ENCODE peak calls at places on chromosomes 2 and 18, in five cellular contexts. W is upper lobe of right lung, V is DND-41, C is psoas muscle, F is K562. G is an unnamed sample.

GRCh38 chr2:41930807-41931566 is 116.8 kb upstream of the PKDCC start:
- DNase-seq in W (no peak), V (no peak), C (peak; percentile 43), F (no peak), G (no peak)

GRCh38 chr2:113175736-113176695 is 2.2 kb downstream of the PSD4 start:
- DNase-seq in W (no peak), V (peak; percentile 73), C (no peak), F (no peak), G (no peak)

GRCh38 chr2:47631840-47632398 is 151.0 kb upstream of the MSH6 start:
- DNase-seq in W (peak; percentile 73), V (no peak), C (peak; percentile 24), F (no peak), G (no peak)

GRCh38 chr2:11582526-11583202 is 48.8 kb downstream of the GREB1 start:
- DNase-seq in W (no peak), V (peak; percentile 70), C (peak; percentile 78), F (peak; percentile 72), G (peak; percentile 30)

GRCh38 chr18:69758458-69758857 is 189.2 kb downstream of the CD226 start:
- DNase-seq in W (no peak), V (no peak), C (no peak), F (no peak), G (no peak)

GRCh38 chr2:221104391-221104811 is 467.7 kb downstream of the EPHA4 start:
- DNase-seq in W (peak; percentile 67), V (no peak), C (peak; percentile 74), F (no peak), G (no peak)

GRCh38 chr2:112757265-112757664 is 7.1 kb downstream of the CKAP2L start:
- DNase-seq in W (no peak), V (no peak), C (no peak), F (no peak), G (no peak)

GRCh38 chr2:30716117-30716900 is 90.9 kb downstream of the CAPN13 start:
- DNase-seq in W (peak; percentile 27), V (no peak), C (no peak), F (no peak), G (no peak)

GRCh38 chr18:78427081-78427480 is 552.5 kb upstream of the SALL3 start:
- DNase-seq in W (no peak), V (no peak), C (no peak), F (no peak), G (no peak)

GRCh38 chr2:168518555-168519066 is 62.5 kb downstream of the CERS6 start:
- DNase-seq in W (no peak), V (no peak), C (no peak), F (no peak), G (no peak)

GRCh38 chr18:7754258-7754657 is 187.1 kb downstream of the PTPRM start:
- DNase-seq in W (no peak), V (no peak), C (no peak), F (no peak), G (no peak)

GRCh38 chr2:217142649-217143266 is 282.9 kb upstream of the TNP1 start:
- DNase-seq in W (no peak), V (peak; percentile 41), C (no peak), F (no peak), G (no peak)

GRCh38 chr2:205297368-205297767 is 384.9 kb upstream of the NRP2 start:
- DNase-seq in W (no peak), V (no peak), C (no peak), F (no peak), G (no peak)

GRCh38 chr2:147165682-147166081 is 679.1 kb upstream of the ACVR2A start:
- DNase-seq in W (no peak), V (no peak), C (no peak), F (no peak), G (no peak)

GRCh38 chr2:138274421-138275291 is 226.9 kb upstream of the SPOPL start:
- DNase-seq in W (no peak), V (no peak), C (no peak), F (no peak), G (no peak)

GRCh38 chr2:219570194-219570923 is 980 bp downstream of the OBSL1 start:
- DNase-seq in W (peak; percentile 71), V (no peak), C (peak; percentile 51), F (peak; percentile 41), G (no peak)

GRCh38 chr2:8579686-8580085 is 102.2 kb upstream of the ID2 start:
- DNase-seq in W (no peak), V (no peak), C (no peak), F (no peak), G (no peak)
- H3K4me1 ChIP-seq in W (peaks cover 30% of the 10 kb centered on the region), V (peaks cover 31% of the 10 kb centered on the region), C (no peaks in the 10 kb centered on the region), F (peaks cover 33% of the 10 kb centered on the region), G (peaks cover 34% of the 10 kb centered on the region)

DNA sequence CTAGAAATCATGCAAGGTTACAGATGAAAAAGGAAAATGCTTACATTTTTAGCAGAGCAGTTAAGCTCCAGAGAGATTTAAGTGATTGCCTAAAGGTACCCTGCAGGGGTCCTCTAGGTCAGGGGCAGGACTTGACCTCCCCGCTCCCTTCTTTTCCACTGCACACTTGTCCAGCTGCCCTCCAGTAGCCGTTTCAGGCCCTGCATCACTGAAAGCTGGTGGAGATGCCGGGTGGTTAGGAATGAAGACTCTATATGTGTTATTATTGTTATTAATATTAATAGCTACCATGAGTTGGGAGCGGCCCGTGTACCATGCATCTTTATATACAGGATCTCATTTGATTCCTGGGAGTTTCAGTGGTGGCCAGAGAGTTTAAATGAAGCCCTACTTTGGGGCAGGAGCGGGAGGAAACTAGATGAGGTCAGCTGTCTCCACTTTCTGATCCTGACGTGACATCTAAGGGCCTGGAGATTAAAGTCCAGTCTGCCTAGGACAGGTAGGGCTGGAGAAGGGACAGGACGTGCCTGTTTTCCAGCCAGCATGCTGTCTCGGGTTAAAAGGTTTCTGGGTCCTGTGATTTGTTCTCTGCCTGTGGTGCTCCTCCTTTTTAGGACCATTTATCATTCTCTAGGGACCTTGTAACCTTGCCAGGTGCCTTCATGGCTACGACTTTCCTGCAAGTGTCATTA is 2.1 kb downstream of the TMEM37 start:
- DNase-seq in W (no peak), V (no peak), C (no peak), F (no peak), G (no peak)
- H3K4me3 ChIP-seq in W (peak overlapping the region; percentile 70), V (no peak overlapping the region), C (no peak overlapping the region), F (no peak overlapping the region), G (no peak overlapping the region)

DNA sequence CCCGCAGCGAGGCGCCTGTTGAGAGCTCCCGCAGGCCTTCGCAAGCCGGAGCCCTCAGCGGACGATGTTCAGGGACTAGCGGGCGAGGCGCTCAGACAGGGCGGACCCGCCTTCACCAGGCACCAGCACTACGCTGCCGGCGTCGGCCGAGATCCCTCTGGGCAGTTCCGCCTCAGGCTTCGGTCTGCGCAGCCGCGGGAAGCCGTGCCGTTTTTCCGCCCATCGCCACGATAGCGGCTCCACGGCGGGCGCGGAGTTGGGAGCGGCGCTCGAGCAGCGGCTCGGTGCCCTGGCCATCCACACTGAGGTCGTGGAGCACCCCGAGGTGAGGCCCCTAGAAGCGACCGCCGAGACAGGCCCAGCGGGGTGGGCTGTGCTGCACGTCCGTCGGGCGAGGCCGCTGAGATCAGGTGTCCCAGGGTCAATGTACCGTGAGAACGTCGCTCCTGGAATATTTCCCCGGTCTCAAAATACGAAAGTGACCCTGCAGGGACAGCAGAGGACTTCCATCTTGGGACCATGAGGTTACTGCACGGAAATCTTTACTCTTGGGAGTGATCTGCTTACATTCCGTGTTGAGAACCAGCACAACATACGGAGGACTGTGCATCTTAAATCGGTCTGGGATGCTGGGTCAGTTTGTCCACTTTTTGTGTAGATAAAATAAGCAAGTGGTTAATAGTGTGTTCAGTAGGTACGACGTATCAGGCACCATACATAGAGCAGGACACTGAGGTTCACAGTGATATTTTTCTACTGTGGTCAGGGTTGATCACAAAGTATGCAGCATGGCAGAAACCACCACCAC is 13.3 kb upstream of the MTIF2 start:
- DNase-seq in W (peak; percentile 97), V (peak; percentile 88), C (peak; percentile 91), F (peak; percentile 78), G (peak; percentile 84)
- H3K27ac ChIP-seq in W (peak overlapping the region; percentile 97), V (peak overlapping the region; percentile 88), C (peak overlapping the region; percentile 88), F (peak overlapping the region; percentile 91), G (peak overlapping the region; percentile 89)

GRCh38 chr2:28656937-28657615 is 94.6 kb upstream of the PPP1CB start:
- DNase-seq in W (no peak), V (no peak), C (no peak), F (no peak), G (no peak)
- H3K4me1 ChIP-seq in W (peaks cover 17% of the 10 kb centered on the region), V (no peaks in the 10 kb centered on the region), C (peaks cover 46% of the 10 kb centered on the region), F (no peaks in the 10 kb centered on the region), G (no peaks in the 10 kb centered on the region)

GRCh38 chr2:71545572-71546274 is 92.4 kb downstream of the DYSF start:
- DNase-seq in W (peak; percentile 49), V (peak; percentile 48), C (no peak), F (peak; percentile 63), G (peak; percentile 36)
- H3K4me3 ChIP-seq in W (peak overlapping the region; percentile 5), V (no peak overlapping the region), C (peak overlapping the region; percentile 22), F (no peak overlapping the region), G (peak overlapping the region; percentile 32)

GRCh38 chr2:88654714-88655113 is 27.4 kb upstream of the EIF2AK3 start:
- DNase-seq in W (no peak), V (no peak), C (no peak), F (no peak), G (no peak)

GRCh38 chr2:88657131-88657530 is 29.9 kb upstream of the EIF2AK3 start:
- DNase-seq in W (no peak), V (no peak), C (no peak), F (no peak), G (no peak)

GRCh38 chr2:88658890-88659881 is 31.9 kb upstream of the EIF2AK3 start:
- DNase-seq in W (no peak), V (no peak), C (peak; percentile 44), F (no peak), G (no peak)

GRCh38 chr2:88658318-88658717 is 31.1 kb upstream of the EIF2AK3 start:
- DNase-seq in W (no peak), V (no peak), C (no peak), F (no peak), G (no peak)

DNA sequence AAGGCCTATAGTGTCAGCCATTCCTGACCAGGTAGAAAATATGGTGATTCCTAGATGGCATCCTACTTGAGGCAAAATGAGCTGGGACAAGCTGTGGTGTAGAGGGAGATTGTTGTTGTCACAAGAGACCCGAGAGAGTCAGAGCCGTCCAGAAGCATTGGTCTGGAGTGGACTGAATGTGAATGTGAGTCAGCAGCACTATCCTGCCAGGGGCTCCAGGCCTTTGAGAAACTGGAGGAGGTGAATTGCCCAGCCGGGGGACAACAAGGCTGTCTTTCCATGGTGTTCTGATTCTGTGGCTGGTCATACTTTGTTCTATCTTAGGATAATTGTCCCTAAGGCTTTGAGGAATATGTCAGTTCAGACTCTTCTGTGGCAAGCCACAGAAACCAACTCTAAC is 29.4 kb upstream of the EIF2AK3 start:
- DNase-seq in W (no peak), V (no peak), C (no peak), F (no peak), G (no peak)
- H3K27ac ChIP-seq in W (no peak overlapping the region), V (no peak overlapping the region), C (peak overlapping the region; percentile 95), F (no peak overlapping the region), G (no peak overlapping the region)